ENCODE peak calls at places on chromosomes 7 and 10, in six cellular contexts. S, Q, T, G, Y and E are unnamed samples.

GRCh38 chr7:16753932-16754571 is 497 bp downstream of the TSPAN13 start:
- DNase-seq in S (peak), Q (no peak), T (no peak), G (peak), Y (no peak), E (no peak)

GRCh38 chr10:50857579-50857978 is 27.8 kb downstream of the A1CF start:
- DNase-seq in S (no peak), Q (no peak), T (no peak), G (no peak), Y (no peak), E (no peak)

GRCh38 chr7:155020996-155021395 is 18.1 kb upstream of the PAXIP1 start:
- DNase-seq in S (no peak), Q (no peak), T (no peak), G (no peak), Y (no peak), E (no peak)

GRCh38 chr10:132592790-132593788 is 55.5 kb downstream of the INPP5A start:
- DNase-seq in S (no peak), Q (no peak), T (no peak), G (no peak), Y (no peak), E (no peak)

GRCh38 chr10:14205246-14205645 is 125.5 kb downstream of the FRMD4A start:
- DNase-seq in S (no peak), Q (no peak), T (no peak), G (no peak), Y (no peak), E (no peak)

GRCh38 chr10:129631011-129631410 is 164.0 kb downstream of the MGMT start:
- DNase-seq in S (no peak), Q (no peak), T (no peak), G (no peak), Y (no peak), E (no peak)

GRCh38 chr7:151940048-151940845 is 16.0 kb upstream of the GALNTL5 start:
- DNase-seq in S (no peak), Q (no peak), T (no peak), G (no peak), Y (no peak), E (no peak)

GRCh38 chr10:52357986-52358385 is 43.9 kb downstream of the DKK1 start:
- DNase-seq in S (no peak), Q (no peak), T (no peak), G (no peak), Y (no peak), E (no peak)

GRCh38 chr10:580796-581195 is 108.7 kb downstream of the DIP2C start:
- DNase-seq in S (no peak), Q (no peak), T (no peak), G (no peak), Y (no peak), E (no peak)

GRCh38 chr10:13708256-13708990 is 121.7 kb downstream of the PRPF18 start:
- DNase-seq in S (no peak), Q (no peak), T (no peak), G (no peak), Y (no peak), E (no peak)